ENCODE peak calls at places on chromosomes 1 and 21, in five cellular contexts. F is fibroblast of lung; K is lower lobe of right lung; P is CD4-positive, alpha-beta T cell; B is body of pancreas. E is an unnamed sample.
A peak's percentile ranks its signal among the peaks of the same experiment; 100 is the strongest.

GRCh38 chr21:35046880-35047229 is 2.2 kb downstream of the RUNX1 start:
- DNase-seq in F (no peak), K (no peak), P (no peak), B (no peak), E (no peak)

GRCh38 chr1:216641669-216642460 is 81.4 kb downstream of the ESRRG start:
- DNase-seq in F (no peak), K (no peak), P (no peak), B (no peak), E (no peak)

GRCh38 chr1:236156512-236157208 is 14.3 kb downstream of the GPR137B start:
- DNase-seq in F (no peak), K (peak; percentile 57), P (no peak), B (no peak), E (no peak)

GRCh38 chr1:1687846-1688245 is 4.7 kb downstream of the SLC35E2B start:
- DNase-seq in F (no peak), K (peak; percentile 19), P (no peak), B (no peak), E (no peak)

GRCh38 chr1:218983433-218983832 is 190.2 kb upstream of the LYPLAL1 start:
- DNase-seq in F (no peak), K (no peak), P (no peak), B (no peak), E (no peak)

GRCh38 chr1:205025239-205025638 is 17.8 kb upstream of the CNTN2 start:
- DNase-seq in F (no peak), K (no peak), P (no peak), B (no peak), E (no peak)

GRCh38 chr1:201214886-201215285 is 24.3 kb downstream of the IGFN1 start:
- DNase-seq in F (no peak), K (no peak), P (no peak), B (no peak), E (no peak)

GRCh38 chr21:38250991-38251418 is 5.8 kb upstream of the KCNJ15 start:
- DNase-seq in F (no peak), K (no peak), P (no peak), B (no peak), E (no peak)

GRCh38 chr1:234628099-234628498 is 18.1 kb upstream of the IRF2BP2 start:
- DNase-seq in F (peak; percentile 88), K (peak; percentile 51), P (no peak), B (peak; percentile 70), E (no peak)

GRCh38 chr1:109910123-109910962 is at the start of gene CSF1:
- DNase-seq in F (peak; percentile 94), K (peak; percentile 82), P (peak; percentile 38), B (peak; percentile 80), E (peak; percentile 23)

GRCh38 chr1:32647308-32648134 is 2.8 kb downstream of the ZBTB8OS start:
- DNase-seq in F (no peak), K (no peak), P (no peak), B (no peak), E (no peak)

GRCh38 chr1:84869750-84870149 is 23.3 kb downstream of the LPAR3 start:
- DNase-seq in F (peak; percentile 36), K (no peak), P (no peak), B (no peak), E (no peak)

GRCh38 chr1:30704271-30704670 is 19.1 kb downstream of the MATN1 start:
- DNase-seq in F (no peak), K (no peak), P (no peak), B (no peak), E (no peak)

DNA sequence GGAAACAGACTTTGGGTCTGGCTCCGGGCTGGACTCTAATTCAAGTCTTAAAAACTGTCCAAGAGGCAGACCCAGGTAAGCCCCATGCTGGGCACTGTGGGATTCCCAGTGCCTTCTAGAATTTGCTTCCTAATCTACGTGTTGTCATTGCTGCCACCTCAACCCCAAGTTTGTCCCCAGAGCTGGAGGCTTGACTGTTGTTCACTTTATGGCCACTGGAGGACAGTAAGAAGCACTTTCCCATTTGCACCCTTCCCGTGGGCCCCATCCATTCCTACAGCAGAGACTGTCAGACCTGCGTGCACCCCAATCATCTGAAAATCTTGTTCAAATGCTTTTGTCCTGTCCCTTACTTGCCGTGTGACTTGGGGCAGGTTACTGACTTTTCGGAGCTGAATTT is 29.4 kb upstream of the VASH2 start:
- DNase-seq in F (no peak), K (no peak), P (no peak), B (no peak), E (no peak)
- TF ChIP-seq CTCF in F (no peak), K (no peak), P (no peak), B (no peak), E (peak; percentile 25)

DNA sequence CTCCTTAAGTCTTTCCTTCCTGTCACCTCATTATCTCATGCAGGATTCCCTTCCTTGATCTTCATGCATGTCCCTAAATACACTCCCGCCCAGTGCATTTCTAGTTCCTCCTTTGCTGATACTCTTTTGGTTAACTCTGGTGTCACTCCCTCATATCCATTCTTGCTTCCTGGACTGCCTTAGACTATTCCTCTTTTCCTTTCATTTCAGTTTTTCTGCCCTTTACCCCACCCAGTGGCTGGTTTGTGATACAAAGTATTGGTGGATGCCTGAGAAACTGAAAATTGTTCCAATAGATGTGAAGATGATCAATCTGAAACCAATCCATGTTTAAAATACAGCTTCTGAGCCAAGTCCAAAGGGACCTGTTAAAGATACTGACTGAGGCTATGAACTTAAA is 553.8 kb upstream of the CAMK1G start:
- DNase-seq in F (no peak), K (no peak), P (no peak), B (no peak), E (no peak)
- TF ChIP-seq CTCF in F (peak; percentile 26), K (no peak), P (no peak), B (no peak), E (peak; percentile 17)

GRCh38 chr1:90729484-90730246 is 12.6 kb upstream of the BARHL2 start:
- DNase-seq in F (no peak), K (no peak), P (no peak), B (no peak), E (no peak)
- TF ChIP-seq CTCF in F (peak; percentile 18), K (peak; percentile 25), P (peak; percentile 34), B (no peak), E (peak; percentile 83)

GRCh38 chr21:28789571-28789970 is 203.1 kb downstream of the LTN1 start:
- DNase-seq in F (no peak), K (no peak), P (no peak), B (no peak), E (no peak)
- TF ChIP-seq CTCF in F (no peak), K (no peak), P (no peak), B (no peak), E (no peak)

GRCh38 chr21:39445339-39446269 is at the start of gene LCA5L:
- DNase-seq in F (peak; percentile 86), K (peak; percentile 94), P (peak; percentile 76), B (peak; percentile 91), E (peak; percentile 95)
- TF ChIP-seq CTCF in F (no peak), K (no peak), P (no peak), B (no peak), E (peak; percentile 23)

GRCh38 chr1:15575549-15576150 is 9.2 kb downstream of the AGMAT start:
- DNase-seq in F (no peak), K (no peak), P (no peak), B (no peak), E (no peak)
- TF ChIP-seq CTCF in F (no peak), K (no peak), P (no peak), B (no peak), E (no peak)

DNA sequence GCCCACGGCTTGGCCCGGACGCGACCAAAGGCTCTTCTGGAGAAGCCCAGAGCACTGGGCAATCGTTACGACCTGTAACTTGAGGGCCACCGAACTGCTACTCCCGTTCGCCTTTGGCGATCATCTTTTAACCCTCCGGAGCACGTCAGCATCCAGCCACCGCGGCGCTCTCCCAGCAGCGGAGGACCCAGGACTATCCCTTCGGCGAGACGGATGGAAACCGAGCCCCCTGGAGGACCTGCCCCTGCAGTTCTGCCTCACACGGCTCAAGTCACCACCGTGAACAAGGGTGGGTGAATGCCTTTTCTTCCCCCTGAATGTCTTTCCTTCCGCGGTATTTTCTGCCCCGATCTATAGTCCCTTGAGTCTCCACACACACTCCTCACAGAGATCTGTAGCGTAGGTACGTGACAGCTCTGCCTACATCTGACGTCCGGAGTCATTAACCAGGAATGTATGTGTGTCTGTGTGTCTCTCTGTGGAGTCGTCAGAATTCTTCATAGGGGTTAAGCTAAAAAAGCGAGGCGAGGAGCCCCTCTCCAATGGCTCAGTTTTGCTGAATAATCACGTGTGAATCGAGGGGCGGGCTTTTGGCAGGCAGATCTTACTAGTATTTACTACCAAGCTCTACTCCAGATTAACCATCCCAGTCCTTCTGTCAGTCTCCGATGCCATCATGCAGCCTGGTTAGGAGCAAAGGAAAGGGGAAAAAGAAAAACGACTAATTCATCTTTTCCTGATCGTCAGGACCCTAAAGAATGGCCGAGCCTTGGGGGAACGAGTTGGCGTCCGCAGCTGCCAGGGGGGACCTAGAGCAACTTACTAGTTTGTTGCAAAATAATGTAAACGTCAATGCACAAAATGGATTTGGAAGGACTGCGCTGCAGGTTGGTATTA is at the start of gene CDKN2C:
- DNase-seq in F (peak; percentile 79), K (peak; percentile 77), P (peak; percentile 35), B (peak; percentile 91), E (peak; percentile 22)
- TF ChIP-seq CTCF in F (no peak), K (no peak), P (no peak), B (no peak), E (no peak)

DNA sequence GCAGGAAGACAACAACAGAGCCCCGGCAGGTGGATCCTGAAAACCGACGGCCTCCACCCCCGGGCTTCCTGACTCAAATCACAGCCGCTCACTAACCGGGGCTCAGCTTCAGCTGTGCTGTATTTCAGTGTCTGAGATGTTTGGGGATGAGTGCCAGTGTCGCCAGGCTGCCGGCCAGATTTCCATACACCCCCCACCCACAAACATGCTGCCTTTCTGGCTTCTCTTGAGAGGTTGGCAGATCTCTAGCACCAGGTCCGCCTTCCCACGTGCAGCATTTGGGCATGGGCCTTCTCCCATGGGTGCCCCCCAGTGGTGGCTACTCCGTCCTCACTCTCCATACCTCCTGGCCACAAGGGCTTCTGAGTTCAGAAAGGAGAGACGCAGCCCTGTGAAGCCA is 34.8 kb downstream of the KCNAB2 start:
- DNase-seq in F (no peak), K (no peak), P (no peak), B (no peak), E (no peak)
- TF ChIP-seq CTCF in F (peak; percentile 30), K (no peak), P (no peak), B (no peak), E (no peak)

GRCh38 chr1:70220517-70221240 is 501 bp upstream of the SRSF11 start:
- DNase-seq in F (no peak), K (no peak), P (no peak), B (no peak), E (no peak)

GRCh38 chr1:70220015-70220414 is 1.2 kb upstream of the SRSF11 start:
- DNase-seq in F (no peak), K (no peak), P (no peak), B (no peak), E (no peak)

GRCh38 chr1:70224954-70225353 is 3.8 kb downstream of the SRSF11 start:
- DNase-seq in F (no peak), K (no peak), P (no peak), B (no peak), E (no peak)

GRCh38 chr1:70222716-70223235 is 1.6 kb downstream of the SRSF11 start:
- DNase-seq in F (no peak), K (no peak), P (no peak), B (no peak), E (no peak)

GRCh38 chr1:70221241-70222077 is at the start of gene SRSF11:
- DNase-seq in F (peak; percentile 94), K (peak; percentile 97), P (peak; percentile 98), B (peak; percentile 97), E (peak; percentile 96)
- TF ChIP-seq CTCF in F (no peak), K (no peak), P (peak; percentile 9), B (no peak), E (peak; percentile 22)

E was measured in progenitor cell of endocrine pancreas.